ENCODE peak calls at places on chromosomes 6 and 20, in five cellular contexts. Z is mesenchymal stem cell, Y is AG04450, W is astrocyte, T is heart left ventricle. D is an unnamed sample.

GRCh38 chr6:19697744-19698290 is 139.4 kb upstream of the ID4 start:
- DNase-seq in Z (peak), Y (peak), W (peak), T (no peak), D (peak)

GRCh38 chr6:142867355-142867801 is 77.6 kb downstream of the HIVEP2 start:
- DNase-seq in Z (peak), Y (no peak), W (peak), T (no peak), D (no peak)

GRCh38 chr20:35626386-35627001 is 10.9 kb downstream of the SPAG4 start:
- DNase-seq in Z (no peak), Y (no peak), W (no peak), T (no peak), D (no peak)

GRCh38 chr20:53599378-53599777 is 5.7 kb upstream of the ZNF217 start:
- DNase-seq in Z (no peak), Y (no peak), W (no peak), T (no peak), D (peak)

GRCh38 chr6:3713266-3713665 is 38.2 kb downstream of the PXDC1 start:
- DNase-seq in Z (no peak), Y (no peak), W (no peak), T (no peak), D (no peak)

GRCh38 chr6:41700577-41701347 is 34.6 kb downstream of the TFEB start:
- DNase-seq in Z (no peak), Y (no peak), W (no peak), T (peak), D (no peak)

GRCh38 chr6:4381379-4381778 is 246.0 kb upstream of the ECI2 start:
- DNase-seq in Z (peak), Y (no peak), W (peak), T (no peak), D (no peak)

GRCh38 chr6:169726049-169726400 is 1.7 kb upstream of the PHF10 start:
- DNase-seq in Z (no peak), Y (no peak), W (no peak), T (no peak), D (no peak)

GRCh38 chr20:43541214-43541613 is 17.6 kb upstream of the SGK2 start:
- DNase-seq in Z (peak), Y (no peak), W (peak), T (no peak), D (peak)

GRCh38 chr20:34404803-34405202 is 41.7 kb downstream of the ITCH start:
- DNase-seq in Z (no peak), Y (no peak), W (no peak), T (no peak), D (no peak)
- H3K27ac ChIP-seq in Z (no peak), Y (no peak), W (no peak), T (no peak), D (no peak)

GRCh38 chr6:134328792-134329191 is 10.9 kb upstream of the SGK1 start:
- DNase-seq in Z (no peak), Y (no peak), W (no peak), T (no peak), D (no peak)

GRCh38 chr6:134324766-134325165 is 6.9 kb upstream of the SGK1 start:
- DNase-seq in Z (no peak), Y (no peak), W (no peak), T (no peak), D (no peak)

GRCh38 chr6:134331255-134331654 is 13.3 kb upstream of the SGK1 start:
- DNase-seq in Z (no peak), Y (no peak), W (no peak), T (no peak), D (no peak)

GRCh38 chr6:134328138-134328537 is 10.2 kb upstream of the SGK1 start:
- DNase-seq in Z (no peak), Y (no peak), W (no peak), T (no peak), D (no peak)

DNA sequence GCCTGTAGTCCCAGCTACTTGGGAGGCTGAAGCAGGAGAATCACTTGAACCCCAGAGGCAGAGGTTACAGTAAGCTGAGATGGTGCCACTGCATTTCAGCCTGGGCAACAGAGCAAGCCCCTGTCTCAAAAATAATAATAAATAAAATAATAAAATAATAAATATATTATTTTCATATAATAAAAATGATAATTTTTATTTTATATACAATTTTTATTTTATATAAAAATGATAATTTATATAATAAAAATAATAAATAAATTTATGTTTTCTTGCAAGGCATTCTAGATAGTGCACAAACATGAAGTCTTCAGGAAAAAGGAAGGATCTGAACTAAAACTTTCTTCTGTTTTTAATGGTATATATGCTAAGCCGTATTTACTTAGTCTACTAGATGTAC is 12.6 kb upstream of the SGK1 start:
- DNase-seq in Z (no peak), Y (no peak), W (no peak), T (no peak), D (no peak)
- H3K27ac ChIP-seq in Z (no peak), Y (no peak), W (no peak), T (no peak), D (no peak)

GRCh38 chr20:46631212-46631869 is 19.9 kb downstream of the SLC13A3 start:
- DNase-seq in Z (peak), Y (no peak), W (no peak), T (no peak), D (peak)
- H3K27ac ChIP-seq in Z (no peak), Y (no peak), W (no peak), T (no peak), D (no peak)

DNA sequence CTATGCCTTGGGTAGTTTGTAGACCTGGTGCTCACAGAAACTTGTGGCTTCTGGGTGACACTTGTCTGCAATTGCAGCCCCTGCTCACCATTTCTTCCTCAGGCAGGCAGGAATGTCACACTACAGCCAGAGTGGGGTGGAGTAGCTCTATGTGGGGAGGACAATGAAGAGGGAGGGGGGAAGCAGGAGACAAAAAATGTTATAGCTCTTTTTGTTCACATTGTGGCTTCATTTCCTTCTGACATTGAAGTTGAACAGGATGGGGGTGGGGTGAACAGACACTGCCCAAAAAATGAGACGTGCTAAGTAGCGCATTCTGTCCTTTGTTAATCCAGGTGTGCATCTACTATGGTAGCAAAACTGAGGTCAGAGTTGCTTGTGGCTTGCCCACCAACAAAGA is at the start of gene THEMIS:
- DNase-seq in Z (no peak), Y (no peak), W (no peak), T (no peak), D (no peak)
- H3K27ac ChIP-seq in Z (no peak), Y (no peak), W (no peak), T (no peak), D (no peak)

D was measured in PC-3.